ENCODE peak calls at places on chromosomes 2 and 18, in nine cellular contexts. D is ovary, X is brain microvascular endothelial cell, E is fibroblast of the aortic adventitia, F is PC-9, U is upper lobe of left lung, P is B cell, W is GM20000, N is astrocyte. J is an unnamed sample.

GRCh38 chr2:5696741-5697521 is 4.7 kb downstream of the SOX11 start:
- DNase-seq in D (no peak), X (peak; percentile 35), E (no peak), F (no peak), U (no peak), P (peak; percentile 42), W (no peak), N (peak; percentile 47), J (peak; percentile 82)

GRCh38 chr2:85319811-85320210 is 8.0 kb downstream of the TGOLN2 start:
- DNase-seq in D (no peak), X (no peak), E (no peak), F (no peak), U (no peak), P (no peak), W (no peak), N (no peak), J (no peak)

GRCh38 chr18:26432651-26433424 is 115.5 kb downstream of the KCTD1 start:
- DNase-seq in D (no peak), X (no peak), E (no peak), F (no peak), U (no peak), P (no peak), W (no peak), N (no peak), J (no peak)

GRCh38 chr2:188199716-188200128 is 92.0 kb upstream of the GULP1 start:
- DNase-seq in D (no peak), X (peak; percentile 75), E (peak; percentile 83), F (no peak), U (no peak), P (no peak), W (no peak), N (peak; percentile 98), J (no peak)

GRCh38 chr2:133315280-133315679 is 253.0 kb downstream of the NCKAP5 start:
- DNase-seq in D (no peak), X (no peak), E (no peak), F (no peak), U (no peak), P (no peak), W (no peak), N (no peak), J (no peak)

GRCh38 chr2:242041816-242042215 is 172.3 kb downstream of the RTP5 start:
- DNase-seq in D (no peak), X (no peak), E (no peak), F (no peak), U (peak; percentile 9), P (no peak), W (no peak), N (no peak), J (no peak)

GRCh38 chr2:139080244-139080643 is 300.1 kb upstream of the NXPH2 start:
- DNase-seq in D (no peak), X (no peak), E (no peak), F (no peak), U (no peak), P (no peak), W (no peak), N (peak; percentile 9), J (no peak)

GRCh38 chr2:106147159-106147558 is 46.9 kb downstream of the UXS1 start:
- DNase-seq in D (no peak), X (no peak), E (peak; percentile 65), F (peak; percentile 76), U (no peak), P (no peak), W (no peak), N (peak; percentile 64), J (no peak)

GRCh38 chr2:28231110-28231621 is 161.5 kb upstream of the FOSL2 start:
- DNase-seq in D (no peak), X (no peak), E (peak; percentile 53), F (no peak), U (no peak), P (no peak), W (no peak), N (peak; percentile 67), J (no peak)

GRCh38 chr18:48367557-48367956 is 41.6 kb downstream of the ZBTB7C start:
- DNase-seq in D (no peak), X (no peak), E (no peak), F (no peak), U (no peak), P (no peak), W (no peak), N (no peak), J (peak; percentile 42)

GRCh38 chr2:49801898-49802297 is 647.6 kb upstream of the FSHR start:
- DNase-seq in D (no peak), X (no peak), E (no peak), F (no peak), U (no peak), P (no peak), W (no peak), N (peak; percentile 0), J (no peak)

GRCh38 chr2:49811502-49811901 is 657.2 kb upstream of the FSHR start:
- DNase-seq in D (no peak), X (no peak), E (no peak), F (no peak), U (no peak), P (no peak), W (no peak), N (no peak), J (no peak)

GRCh38 chr2:49813208-49813607 is 658.9 kb upstream of the FSHR start:
- DNase-seq in D (no peak), X (no peak), E (no peak), F (no peak), U (no peak), P (no peak), W (no peak), N (no peak), J (no peak)

GRCh38 chr2:49812730-49813129 is 658.4 kb upstream of the FSHR start:
- DNase-seq in D (no peak), X (no peak), E (no peak), F (no peak), U (no peak), P (no peak), W (no peak), N (no peak), J (no peak)

DNA sequence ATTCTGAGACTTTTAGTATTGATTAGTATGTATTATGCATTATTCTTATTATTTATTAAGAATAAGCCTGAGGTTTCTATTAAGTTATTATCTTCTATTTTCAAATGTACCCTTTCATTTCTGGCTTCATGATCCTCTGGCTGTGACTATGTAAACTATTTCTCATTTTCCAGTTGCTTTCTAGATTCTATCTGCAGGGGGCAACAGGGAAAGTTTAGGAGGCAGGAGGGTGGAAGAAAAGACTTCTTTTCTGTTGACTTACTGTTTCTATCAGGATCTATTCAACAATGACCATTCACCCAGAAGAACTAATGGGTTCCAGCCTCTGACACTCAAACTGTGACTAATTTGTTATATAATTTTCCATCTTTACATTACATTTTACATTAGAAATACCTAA is 653.4 kb upstream of the FSHR start:
- DNase-seq in D (no peak), X (no peak), E (no peak), F (no peak), U (no peak), P (no peak), W (no peak), N (no peak), J (no peak)
- TF ChIP-seq CTCF in D (no peak), X (no peak), E (no peak), F (no peak), U (no peak), P (no peak), W (no peak), N (no peak), J (peak; percentile 23)

GRCh38 chr2:165924950-165925349 is 28.6 kb downstream of the TTC21B start:
- DNase-seq in D (no peak), X (no peak), E (no peak), F (no peak), U (no peak), P (no peak), W (no peak), N (no peak), J (no peak)
- TF ChIP-seq CTCF in D (no peak), X (no peak), E (no peak), F (no peak), U (no peak), P (no peak), W (no peak), N (no peak), J (peak; percentile 50)

DNA sequence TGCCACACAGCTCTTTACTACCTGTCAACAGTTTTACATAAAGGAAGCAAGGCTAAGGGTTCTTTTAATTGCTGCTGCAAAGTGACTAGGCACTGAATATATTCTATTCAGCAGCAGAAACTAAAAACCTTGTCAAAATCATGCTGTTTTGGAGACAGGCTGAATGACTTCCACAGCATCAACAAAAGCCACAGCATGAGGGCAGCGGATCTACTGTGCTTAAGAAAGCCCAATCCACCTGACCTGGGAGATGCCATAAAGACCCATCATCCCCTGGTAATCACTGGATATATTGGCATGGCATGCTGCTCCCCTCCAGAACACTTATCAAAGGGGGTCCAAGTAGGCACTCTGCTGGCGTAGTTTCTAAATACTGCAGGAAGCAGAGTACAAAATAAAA is 715.1 kb upstream of the SLC8A1 start:
- DNase-seq in D (no peak), X (no peak), E (no peak), F (no peak), U (no peak), P (no peak), W (no peak), N (no peak), J (no peak)
- TF ChIP-seq CTCF in D (no peak), X (no peak), E (no peak), F (no peak), U (no peak), P (no peak), W (no peak), N (no peak), J (no peak)

GRCh38 chr2:38076710-38077430 is 919 bp upstream of the CYP1B1 start:
- DNase-seq in D (peak; percentile 66), X (peak; percentile 87), E (peak; percentile 98), F (peak; percentile 73), U (peak; percentile 83), P (peak; percentile 59), W (peak; percentile 89), N (peak; percentile 91), J (peak; percentile 87)

GRCh38 chr2:38077431-38077769 is 1.4 kb upstream of the CYP1B1 start:
- DNase-seq in D (no peak), X (no peak), E (no peak), F (no peak), U (no peak), P (no peak), W (no peak), N (no peak), J (no peak)

GRCh38 chr2:38075436-38076249 is at the start of gene CYP1B1:
- DNase-seq in D (no peak), X (no peak), E (no peak), F (peak; percentile 45), U (peak; percentile 55), P (peak; percentile 35), W (peak; percentile 49), N (peak; percentile 36), J (peak; percentile 72)

GRCh38 chr2:38074775-38075435 is 1.0 kb downstream of the CYP1B1 start:
- DNase-seq in D (peak; percentile 40), X (no peak), E (peak; percentile 43), F (peak; percentile 46), U (peak; percentile 32), P (peak; percentile 28), W (peak; percentile 31), N (peak; percentile 58), J (peak; percentile 76)

DNA sequence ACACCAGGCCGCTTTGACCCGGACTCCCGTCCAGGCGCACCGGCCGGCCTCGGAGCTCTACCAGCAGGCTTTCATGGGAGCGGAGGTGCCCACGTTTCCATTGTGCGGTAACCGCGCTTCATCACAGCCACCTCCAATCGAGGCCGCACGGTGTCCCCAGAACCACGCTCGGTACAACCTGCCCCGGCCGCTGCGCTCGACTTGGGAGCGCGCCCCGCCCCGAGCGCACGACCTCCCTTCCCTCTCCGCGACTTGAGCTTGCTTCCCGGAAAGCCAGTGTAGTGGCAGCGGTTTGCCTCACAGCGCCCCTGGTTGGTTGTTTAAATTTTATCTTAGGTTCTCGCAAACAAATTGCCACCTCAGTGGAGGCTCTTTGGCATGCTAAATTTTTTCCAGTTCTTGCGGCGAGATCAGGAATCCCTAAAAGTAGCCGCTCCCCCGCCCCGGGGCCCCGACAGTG is 329 bp upstream of the CYP1B1 start:
- DNase-seq in D (peak; percentile 72), X (peak; percentile 61), E (peak; percentile 90), F (peak; percentile 94), U (peak; percentile 86), P (peak; percentile 51), W (peak; percentile 84), N (peak; percentile 78), J (peak; percentile 87)
- TF ChIP-seq CTCF in D (peak; percentile 29), X (no peak), E (no peak), F (no peak), U (peak; percentile 74), P (no peak), W (no peak), N (peak; percentile 17), J (peak; percentile 70)